ENCODE peak calls at places on chromosomes 5 and 9, in ten cellular contexts. One of them, this sample, is unnamed.

GRCh38 chr5:173645437-173645807 is 29.0 kb upstream of the BOD1 start:
- DNase-seq in GM23248: peak
- DNase-seq in heart left ventricle: no peak
- DNase-seq in BJ: peak
- DNase-seq in OCI-LY7: no peak
- DNase-seq in AG04450: peak
- DNase-seq in right cardiac atrium: no peak
- DNase-seq in CD8-positive, alpha-beta T cell: no peak
- DNase-seq in tibial nerve: no peak
- DNase-seq in upper lobe of right lung: peak
- DNase-seq in this sample: no peak

GRCh38 chr5:115685966-115686691 is 60.3 kb upstream of the TMED7 start:
- DNase-seq in right cardiac atrium: no peak
- DNase-seq in heart left ventricle: peak
- DNase-seq in tibial nerve: peak
- DNase-seq in CD8-positive, alpha-beta T cell: no peak
- DNase-seq in upper lobe of right lung: no peak
- DNase-seq in BJ: peak
- DNase-seq in GM23248: peak
- DNase-seq in OCI-LY7: no peak
- DNase-seq in AG04450: no peak
- DNase-seq in this sample: peak

GRCh38 chr9:93318441-93318840 is 133.0 kb upstream of the FAM120A start:
- DNase-seq in upper lobe of right lung: peak
- DNase-seq in CD8-positive, alpha-beta T cell: no peak
- DNase-seq in BJ: no peak
- DNase-seq in AG04450: no peak
- DNase-seq in heart left ventricle: no peak
- DNase-seq in OCI-LY7: no peak
- DNase-seq in GM23248: no peak
- DNase-seq in tibial nerve: no peak
- DNase-seq in right cardiac atrium: no peak
- DNase-seq in this sample: no peak

GRCh38 chr5:135973323-135974018 is 18.7 kb upstream of the LECT2 start:
- DNase-seq in tibial nerve: peak
- DNase-seq in AG04450: no peak
- DNase-seq in GM23248: peak
- DNase-seq in heart left ventricle: no peak
- DNase-seq in upper lobe of right lung: no peak
- DNase-seq in OCI-LY7: no peak
- DNase-seq in right cardiac atrium: no peak
- DNase-seq in CD8-positive, alpha-beta T cell: no peak
- DNase-seq in BJ: peak
- DNase-seq in this sample: no peak

GRCh38 chr5:170269579-170269978 is 28.0 kb downstream of the LCP2 start:
- DNase-seq in GM23248: no peak
- DNase-seq in CD8-positive, alpha-beta T cell: no peak
- DNase-seq in AG04450: no peak
- DNase-seq in heart left ventricle: no peak
- DNase-seq in upper lobe of right lung: no peak
- DNase-seq in right cardiac atrium: no peak
- DNase-seq in BJ: no peak
- DNase-seq in tibial nerve: no peak
- DNase-seq in OCI-LY7: no peak
- DNase-seq in this sample: peak

GRCh38 chr5:172782169-172783039 is 11.4 kb upstream of the DUSP1 start:
- DNase-seq in upper lobe of right lung: no peak
- DNase-seq in heart left ventricle: no peak
- DNase-seq in BJ: no peak
- DNase-seq in CD8-positive, alpha-beta T cell: no peak
- DNase-seq in tibial nerve: no peak
- DNase-seq in OCI-LY7: no peak
- DNase-seq in GM23248: peak
- DNase-seq in right cardiac atrium: no peak
- DNase-seq in AG04450: no peak
- DNase-seq in this sample: no peak

GRCh38 chr9:105475302-105475701 is 27.5 kb downstream of the FSD1L start:
- DNase-seq in BJ: no peak
- DNase-seq in tibial nerve: no peak
- DNase-seq in GM23248: peak
- DNase-seq in AG04450: no peak
- DNase-seq in OCI-LY7: peak
- DNase-seq in heart left ventricle: no peak
- DNase-seq in right cardiac atrium: no peak
- DNase-seq in upper lobe of right lung: no peak
- DNase-seq in CD8-positive, alpha-beta T cell: no peak
- DNase-seq in this sample: no peak

GRCh38 chr9:38062498-38063362 is 6.3 kb downstream of the SHB start:
- DNase-seq in heart left ventricle: no peak
- DNase-seq in tibial nerve: no peak
- DNase-seq in GM23248: peak
- DNase-seq in right cardiac atrium: no peak
- DNase-seq in AG04450: peak
- DNase-seq in BJ: no peak
- DNase-seq in OCI-LY7: no peak
- DNase-seq in CD8-positive, alpha-beta T cell: no peak
- DNase-seq in upper lobe of right lung: no peak
- DNase-seq in this sample: no peak

GRCh38 chr5:122195784-122196394 is 66.5 kb downstream of the ZNF474 start:
- DNase-seq in heart left ventricle: no peak
- DNase-seq in tibial nerve: peak
- DNase-seq in right cardiac atrium: no peak
- DNase-seq in AG04450: peak
- DNase-seq in CD8-positive, alpha-beta T cell: no peak
- DNase-seq in GM23248: peak
- DNase-seq in BJ: peak
- DNase-seq in upper lobe of right lung: no peak
- DNase-seq in OCI-LY7: peak
- DNase-seq in this sample: no peak

GRCh38 chr9:2179557-2179956 is 164.4 kb downstream of the SMARCA2 start:
- DNase-seq in right cardiac atrium: no peak
- DNase-seq in upper lobe of right lung: no peak
- DNase-seq in AG04450: no peak
- DNase-seq in GM23248: no peak
- DNase-seq in heart left ventricle: no peak
- DNase-seq in BJ: no peak
- DNase-seq in OCI-LY7: peak
- DNase-seq in CD8-positive, alpha-beta T cell: no peak
- DNase-seq in tibial nerve: no peak
- DNase-seq in this sample: no peak

GRCh38 chr9:133657120-133657661 is 21.0 kb downstream of the DBH start:
- DNase-seq in AG04450: no peak
- DNase-seq in OCI-LY7: peak
- DNase-seq in CD8-positive, alpha-beta T cell: no peak
- DNase-seq in tibial nerve: no peak
- DNase-seq in BJ: no peak
- DNase-seq in heart left ventricle: no peak
- DNase-seq in right cardiac atrium: peak
- DNase-seq in GM23248: peak
- DNase-seq in upper lobe of right lung: no peak
- DNase-seq in this sample: no peak

GRCh38 chr5:157511656-157512644 is 51.9 kb downstream of the NIPAL4 start:
- DNase-seq in CD8-positive, alpha-beta T cell: no peak
- DNase-seq in BJ: peak
- DNase-seq in OCI-LY7: no peak
- DNase-seq in tibial nerve: peak
- DNase-seq in AG04450: peak
- DNase-seq in heart left ventricle: peak
- DNase-seq in GM23248: peak
- DNase-seq in right cardiac atrium: peak
- DNase-seq in upper lobe of right lung: peak
- DNase-seq in this sample: peak

GRCh38 chr5:114319821-114320220 is 42.0 kb upstream of the KCNN2 start:
- DNase-seq in GM23248: no peak
- DNase-seq in BJ: no peak
- DNase-seq in upper lobe of right lung: no peak
- DNase-seq in right cardiac atrium: no peak
- DNase-seq in heart left ventricle: no peak
- DNase-seq in CD8-positive, alpha-beta T cell: no peak
- DNase-seq in AG04450: no peak
- DNase-seq in OCI-LY7: no peak
- DNase-seq in tibial nerve: no peak
- DNase-seq in this sample: no peak

GRCh38 chr9:129069128-129069824 is 11.6 kb upstream of the DOLPP1 start:
- DNase-seq in CD8-positive, alpha-beta T cell: peak
- DNase-seq in tibial nerve: peak
- DNase-seq in heart left ventricle: peak
- DNase-seq in upper lobe of right lung: peak
- DNase-seq in BJ: no peak
- DNase-seq in GM23248: no peak
- DNase-seq in OCI-LY7: no peak
- DNase-seq in AG04450: no peak
- DNase-seq in right cardiac atrium: peak
- DNase-seq in this sample: peak

GRCh38 chr5:152642880-152643279 is 237.8 kb upstream of the NMUR2 start:
- DNase-seq in right cardiac atrium: no peak
- DNase-seq in OCI-LY7: no peak
- DNase-seq in BJ: no peak
- DNase-seq in GM23248: no peak
- DNase-seq in AG04450: no peak
- DNase-seq in heart left ventricle: no peak
- DNase-seq in upper lobe of right lung: no peak
- DNase-seq in tibial nerve: no peak
- DNase-seq in CD8-positive, alpha-beta T cell: no peak
- DNase-seq in this sample: no peak

GRCh38 chr5:10333154-10334006 is 20.1 kb upstream of the MARCHF6 start:
- DNase-seq in GM23248: peak
- DNase-seq in upper lobe of right lung: peak
- DNase-seq in CD8-positive, alpha-beta T cell: no peak
- DNase-seq in OCI-LY7: no peak
- DNase-seq in right cardiac atrium: peak
- DNase-seq in AG04450: no peak
- DNase-seq in heart left ventricle: peak
- DNase-seq in BJ: no peak
- DNase-seq in tibial nerve: no peak
- DNase-seq in this sample: peak
- H3K4me3 ChIP-seq in GM23248: peak
- H3K4me3 ChIP-seq in upper lobe of right lung: peak
- H3K4me3 ChIP-seq in CD8-positive, alpha-beta T cell: peak
- H3K4me3 ChIP-seq in OCI-LY7: no peak
- H3K4me3 ChIP-seq in right cardiac atrium: peak
- H3K4me3 ChIP-seq in AG04450: peak
- H3K4me3 ChIP-seq in heart left ventricle: peak
- H3K4me3 ChIP-seq in BJ: peak
- H3K4me3 ChIP-seq in tibial nerve: peak
- H3K4me3 ChIP-seq in this sample: peak

GRCh38 chr5:81552844-81553569 is 159.1 kb upstream of the ACOT12 start:
- DNase-seq in CD8-positive, alpha-beta T cell: no peak
- DNase-seq in BJ: no peak
- DNase-seq in OCI-LY7: no peak
- DNase-seq in right cardiac atrium: no peak
- DNase-seq in upper lobe of right lung: no peak
- DNase-seq in AG04450: no peak
- DNase-seq in tibial nerve: no peak
- DNase-seq in heart left ventricle: no peak
- DNase-seq in GM23248: no peak
- DNase-seq in this sample: no peak

GRCh38 chr5:81555865-81556264 is 161.9 kb upstream of the ACOT12 start:
- DNase-seq in OCI-LY7: no peak
- DNase-seq in heart left ventricle: no peak
- DNase-seq in AG04450: no peak
- DNase-seq in tibial nerve: no peak
- DNase-seq in CD8-positive, alpha-beta T cell: no peak
- DNase-seq in upper lobe of right lung: no peak
- DNase-seq in GM23248: no peak
- DNase-seq in BJ: no peak
- DNase-seq in right cardiac atrium: no peak
- DNase-seq in this sample: no peak

GRCh38 chr5:81556809-81557208 is 162.9 kb upstream of the ACOT12 start:
- DNase-seq in right cardiac atrium: no peak
- DNase-seq in CD8-positive, alpha-beta T cell: no peak
- DNase-seq in GM23248: no peak
- DNase-seq in upper lobe of right lung: no peak
- DNase-seq in AG04450: no peak
- DNase-seq in tibial nerve: no peak
- DNase-seq in OCI-LY7: no peak
- DNase-seq in heart left ventricle: no peak
- DNase-seq in BJ: no peak
- DNase-seq in this sample: no peak

GRCh38 chr5:81553570-81554212 is 159.8 kb upstream of the ACOT12 start:
- DNase-seq in upper lobe of right lung: no peak
- DNase-seq in right cardiac atrium: no peak
- DNase-seq in OCI-LY7: no peak
- DNase-seq in GM23248: no peak
- DNase-seq in tibial nerve: no peak
- DNase-seq in AG04450: no peak
- DNase-seq in heart left ventricle: no peak
- DNase-seq in CD8-positive, alpha-beta T cell: no peak
- DNase-seq in BJ: no peak
- DNase-seq in this sample: no peak

GRCh38 chr5:81554647-81555046 is 160.7 kb upstream of the ACOT12 start:
- DNase-seq in AG04450: no peak
- DNase-seq in OCI-LY7: no peak
- DNase-seq in GM23248: no peak
- DNase-seq in upper lobe of right lung: no peak
- DNase-seq in CD8-positive, alpha-beta T cell: no peak
- DNase-seq in heart left ventricle: no peak
- DNase-seq in BJ: no peak
- DNase-seq in tibial nerve: no peak
- DNase-seq in right cardiac atrium: no peak
- DNase-seq in this sample: no peak
- H3K4me3 ChIP-seq in AG04450: no peak
- H3K4me3 ChIP-seq in OCI-LY7: no peak
- H3K4me3 ChIP-seq in GM23248: no peak
- H3K4me3 ChIP-seq in upper lobe of right lung: no peak
- H3K4me3 ChIP-seq in CD8-positive, alpha-beta T cell: no peak
- H3K4me3 ChIP-seq in heart left ventricle: no peak
- H3K4me3 ChIP-seq in BJ: no peak
- H3K4me3 ChIP-seq in tibial nerve: no peak
- H3K4me3 ChIP-seq in right cardiac atrium: no peak
- H3K4me3 ChIP-seq in this sample: no peak

GRCh38 chr5:76718381-76718832 is 2.5 kb downstream of the F2R start:
- DNase-seq in CD8-positive, alpha-beta T cell: no peak
- DNase-seq in AG04450: no peak
- DNase-seq in upper lobe of right lung: no peak
- DNase-seq in GM23248: peak
- DNase-seq in tibial nerve: no peak
- DNase-seq in right cardiac atrium: no peak
- DNase-seq in heart left ventricle: peak
- DNase-seq in OCI-LY7: no peak
- DNase-seq in BJ: no peak
- DNase-seq in this sample: no peak
- H3K4me3 ChIP-seq in CD8-positive, alpha-beta T cell: no peak
- H3K4me3 ChIP-seq in AG04450: peak
- H3K4me3 ChIP-seq in upper lobe of right lung: peak
- H3K4me3 ChIP-seq in GM23248: no peak
- H3K4me3 ChIP-seq in tibial nerve: no peak
- H3K4me3 ChIP-seq in right cardiac atrium: no peak
- H3K4me3 ChIP-seq in heart left ventricle: peak
- H3K4me3 ChIP-seq in OCI-LY7: no peak
- H3K4me3 ChIP-seq in BJ: no peak
- H3K4me3 ChIP-seq in this sample: no peak

DNA sequence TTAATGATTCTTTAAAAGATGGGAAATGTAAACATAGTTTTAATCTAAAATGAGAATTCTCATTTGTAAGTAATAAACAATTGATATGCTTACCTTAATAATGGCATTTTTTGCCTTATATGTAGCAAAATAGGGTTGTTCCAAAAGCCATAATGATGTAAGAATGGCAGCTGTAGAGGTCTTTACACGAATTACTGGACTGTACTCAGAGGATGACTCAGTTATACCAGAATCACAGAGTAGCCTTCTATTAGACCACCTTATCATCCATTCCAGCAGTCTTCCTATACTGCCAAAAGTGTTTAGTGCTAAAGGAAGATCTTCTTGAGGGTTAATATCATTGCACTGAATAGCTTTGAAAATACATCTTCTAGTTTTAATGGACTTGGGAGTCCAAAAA is 66.5 kb downstream of the CPLANE1 start:
- DNase-seq in BJ: no peak
- DNase-seq in AG04450: no peak
- DNase-seq in heart left ventricle: no peak
- DNase-seq in CD8-positive, alpha-beta T cell: no peak
- DNase-seq in OCI-LY7: no peak
- DNase-seq in GM23248: no peak
- DNase-seq in tibial nerve: no peak
- DNase-seq in upper lobe of right lung: no peak
- DNase-seq in right cardiac atrium: no peak
- DNase-seq in this sample: no peak
- H3K4me3 ChIP-seq in BJ: no peak
- H3K4me3 ChIP-seq in AG04450: no peak
- H3K4me3 ChIP-seq in heart left ventricle: no peak
- H3K4me3 ChIP-seq in CD8-positive, alpha-beta T cell: no peak
- H3K4me3 ChIP-seq in OCI-LY7: no peak
- H3K4me3 ChIP-seq in GM23248: no peak
- H3K4me3 ChIP-seq in tibial nerve: no peak
- H3K4me3 ChIP-seq in upper lobe of right lung: no peak
- H3K4me3 ChIP-seq in right cardiac atrium: no peak
- H3K4me3 ChIP-seq in this sample: no peak